ENCODE peak calls at places on chromosome X, in nine cellular contexts. I is heart left ventricle; J is activated T-helper 9 cell treated with anti-CD3 and anti-CD28 coated beads, Interleukin-2, amount 50 U/mL, for 16 hours; O is epithelial cell of esophagus; F is neural crest cell; H is effector memory CD8-positive, alpha-beta T cell; T is HT1080; C is stimulated activated CD8-positive, alpha-beta memory T cell treated with anti-CD3 and anti-CD28 coated beads, Interleukin-7, amount 100 ng/mL, for 1 hour; U is GM04504. Y is an unnamed sample.

GRCh38 chrX:28920554-28920953 is 333.3 kb downstream of the IL1RAPL1 start:
- DNase-seq in H (no peak), T (no peak), O (no peak), F (no peak), U (no peak), I (no peak), J (no peak), C (no peak), Y (no peak)

GRCh38 chrX:101260435-101260834 is 30.7 kb downstream of the TAF7L start:
- DNase-seq in C (no peak), U (no peak), T (no peak), O (peak), I (no peak), J (no peak), H (no peak), F (no peak), Y (no peak)

GRCh38 chrX:113804293-113804692 is 779.6 kb upstream of the HTR2C start:
- DNase-seq in C (no peak), H (no peak), U (no peak), I (no peak), O (no peak), F (no peak), J (no peak), T (no peak), Y (no peak)

GRCh38 chrX:19670854-19671620 is 155.7 kb upstream of the MAP3K15 start:
- DNase-seq in O (peak), F (no peak), I (peak), J (no peak), T (peak), H (no peak), C (no peak), U (peak), Y (no peak)

GRCh38 chrX:2500681-2501151 is at the start of the genes DHRSX and ZBED1:
- DNase-seq in O (peak), F (peak), H (peak), I (peak), C (peak), J (peak), U (no peak), T (no peak), Y (peak)

GRCh38 chrX:40189621-40190020 is 91.9 kb upstream of the BCOR start:
- DNase-seq in T (no peak), U (no peak), J (no peak), H (no peak), I (no peak), O (no peak), F (no peak), C (no peak), Y (no peak)

GRCh38 chrX:52574416-52575275 is 57.8 kb upstream of the XAGE1B start:
- DNase-seq in U (peak), O (peak), T (peak), I (no peak), J (no peak), F (peak), C (no peak), H (peak), Y (peak)

GRCh38 chrX:40877869-40878268 is 142.5 kb upstream of the MED14 start:
- DNase-seq in I (no peak), H (no peak), F (no peak), J (no peak), U (no peak), T (no peak), O (peak), C (no peak), Y (no peak)

GRCh38 chrX:65757943-65758342 is 90.5 kb downstream of the MSN start:
- DNase-seq in C (no peak), I (no peak), O (peak), T (no peak), F (no peak), U (no peak), J (no peak), H (no peak), Y (no peak)

GRCh38 chrX:106862972-106863688 is 40.0 kb downstream of the RIPPLY1 start:
- DNase-seq in F (no peak), I (no peak), C (no peak), T (peak), H (peak), U (no peak), O (peak), J (no peak), Y (peak)

GRCh38 chrX:40266490-40267333 is 169.0 kb upstream of the BCOR start:
- DNase-seq in C (peak), T (peak), U (no peak), F (peak), J (peak), I (peak), O (peak), H (peak), Y (peak)

GRCh38 chrX:101057095-101057714 is 5.3 kb upstream of the TRMT2B start:
- DNase-seq in U (no peak), C (no peak), I (no peak), O (peak), H (no peak), J (no peak), F (no peak), T (peak), Y (no peak)

GRCh38 chrX:133473451-133473850 is 58.2 kb upstream of the GPC4 start:
- DNase-seq in H (no peak), C (no peak), T (peak), J (no peak), U (no peak), F (no peak), O (peak), I (no peak), Y (no peak)

GRCh38 chrX:68822641-68823410 is 6.0 kb upstream of the EFNB1 start:
- DNase-seq in U (no peak), T (peak), I (peak), F (peak), C (no peak), H (no peak), J (no peak), O (peak), Y (peak)

GRCh38 chrX:54961750-54962149 is 32.2 kb downstream of the PFKFB1 start:
- DNase-seq in F (no peak), C (no peak), I (no peak), T (no peak), H (no peak), U (no peak), O (peak), J (no peak), Y (no peak)

GRCh38 chrX:2848806-2849420 is 20.2 kb downstream of the GYG2 start:
- DNase-seq in H (no peak), U (peak), F (no peak), J (no peak), T (peak), O (no peak), I (no peak), C (no peak), Y (no peak)

GRCh38 chrX:46381630-46382029 is 163.6 kb downstream of the ZNF674 start:
- DNase-seq in O (peak), T (no peak), C (no peak), J (no peak), H (no peak), U (no peak), F (peak), I (no peak), Y (peak)

GRCh38 chrX:8815460-8816065 is 14.4 kb upstream of the FAM9A start:
- DNase-seq in I (no peak), T (peak), U (peak), H (peak), J (no peak), C (no peak), F (peak), O (peak), Y (no peak)

GRCh38 chrX:110915120-110915519 is 119.5 kb upstream of the CHRDL1 start:
- DNase-seq in I (no peak), T (peak), F (no peak), H (no peak), C (no peak), J (no peak), U (peak), O (peak), Y (no peak)

GRCh38 chrX:134177527-134177926 is 59.5 kb upstream of the CCDC160 start:
- DNase-seq in U (no peak), I (no peak), H (no peak), F (no peak), O (no peak), T (no peak), J (no peak), C (no peak), Y (no peak)

GRCh38 chrX:108945883-108946523 is 209.6 kb upstream of the IRS4 start:
- DNase-seq in F (no peak), C (no peak), J (no peak), O (peak), T (peak), H (no peak), U (no peak), I (no peak), Y (no peak)

GRCh38 chrX:19017271-19017670 is 33.4 kb upstream of the PHKA2 start:
- DNase-seq in F (peak), C (no peak), H (no peak), I (no peak), O (peak), T (peak), J (no peak), U (no peak), Y (peak)

GRCh38 chrX:66046612-66047235 is 6.8 kb upstream of the VSIG4 start:
- DNase-seq in T (no peak), C (no peak), U (no peak), F (no peak), O (no peak), J (peak), I (no peak), H (no peak), Y (no peak)